ENCODE peak calls at places on chromosome 6, in six cellular contexts. J is left ventricle myocardium inferior, X is heart right ventricle, H is neural progenitor cell, N is brain microvascular endothelial cell, A is WERI-Rb-1. P is an unnamed sample.

GRCh38 chr6:20092071-20092566 is 120.2 kb downstream of the MBOAT1 start:
- DNase-seq in J (no peak), X (no peak), H (peak; percentile 58), N (peak; percentile 43), A (peak; percentile 30), P (no peak)

GRCh38 chr6:106924699-106925523 is 49.6 kb downstream of the CD24 start:
- DNase-seq in J (no peak), X (no peak), H (no peak), N (no peak), A (no peak), P (no peak)

GRCh38 chr6:46281110-46281509 is 110.3 kb upstream of the ENPP5 start:
- DNase-seq in J (no peak), X (no peak), H (no peak), N (no peak), A (no peak), P (no peak)

GRCh38 chr6:20444786-20445271 is 43.1 kb downstream of the E2F3 start:
- DNase-seq in J (no peak), X (no peak), H (no peak), N (peak; percentile 27), A (no peak), P (no peak)

GRCh38 chr6:98136333-98136732 is 698.0 kb upstream of the POU3F2 start:
- DNase-seq in J (no peak), X (no peak), H (peak; percentile 76), N (no peak), A (no peak), P (no peak)

GRCh38 chr6:44190712-44191111 is 26.0 kb upstream of the MYMX start:
- DNase-seq in J (no peak), X (no peak), H (no peak), N (no peak), A (no peak), P (no peak)

GRCh38 chr6:127477648-127478047 is 18.5 kb upstream of the KIAA0408 start:
- DNase-seq in J (no peak), X (no peak), H (no peak), N (no peak), A (no peak), P (no peak)

GRCh38 chr6:36743538-36744441 is 46.2 kb downstream of the RAB44 start:
- DNase-seq in J (no peak), X (no peak), H (no peak), N (no peak), A (no peak), P (no peak)

GRCh38 chr6:52523363-52524207 is 53.3 kb downstream of the TRAM2 start:
- DNase-seq in J (no peak), X (no peak), H (no peak), N (no peak), A (no peak), P (no peak)

GRCh38 chr6:134721095-134721400 is 228.9 kb downstream of the ALDH8A1 start:
- DNase-seq in J (no peak), X (no peak), H (no peak), N (no peak), A (no peak), P (no peak)

GRCh38 chr6:134724653-134725340 is 225.1 kb downstream of the ALDH8A1 start:
- DNase-seq in J (no peak), X (peak; percentile 37), H (no peak), N (peak; percentile 66), A (no peak), P (no peak)

GRCh38 chr6:134722996-134723871 is 226.7 kb downstream of the ALDH8A1 start:
- DNase-seq in J (no peak), X (no peak), H (no peak), N (peak; percentile 30), A (no peak), P (no peak)

GRCh38 chr6:134720353-134721094 is 229.4 kb downstream of the ALDH8A1 start:
- DNase-seq in J (no peak), X (peak; percentile 59), H (no peak), N (no peak), A (no peak), P (no peak)

GRCh38 chr6:134722429-134722828 is 227.5 kb downstream of the ALDH8A1 start:
- DNase-seq in J (no peak), X (no peak), H (no peak), N (no peak), A (no peak), P (no peak)
- H3K27ac ChIP-seq in J (peak overlapping the region; percentile 84), X (no peak overlapping the region), H (no peak overlapping the region), N (peak overlapping the region; percentile 14), A (no peak overlapping the region), P (no peak overlapping the region)

GRCh38 chr6:112205521-112206458 is 48.6 kb downstream of the LAMA4 start:
- DNase-seq in J (no peak), X (no peak), H (no peak), N (peak; percentile 39), A (no peak), P (no peak)
- H3K27ac ChIP-seq in J (peak overlapping the region; percentile 58), X (peak overlapping the region; percentile 9), H (no peak overlapping the region), N (peak overlapping the region; percentile 84), A (no peak overlapping the region), P (no peak overlapping the region)

GRCh38 chr6:128630213-128630612 is 109.8 kb upstream of the PTPRK start:
- DNase-seq in J (no peak), X (no peak), H (no peak), N (no peak), A (no peak), P (no peak)

GRCh38 chr6:128635219-128635618 is 114.8 kb upstream of the PTPRK start:
- DNase-seq in J (no peak), X (no peak), H (no peak), N (no peak), A (no peak), P (no peak)

GRCh38 chr6:128632131-128632530 is 111.7 kb upstream of the PTPRK start:
- DNase-seq in J (no peak), X (no peak), H (no peak), N (no peak), A (no peak), P (no peak)

GRCh38 chr6:128631031-128631430 is 110.6 kb upstream of the PTPRK start:
- DNase-seq in J (no peak), X (no peak), H (no peak), N (no peak), A (no peak), P (no peak)
- H3K27ac ChIP-seq in J (peak overlapping the region; percentile 43), X (no peak overlapping the region), H (no peak overlapping the region), N (no peak overlapping the region), A (no peak overlapping the region), P (no peak overlapping the region)

GRCh38 chr6:68650142-68650541 is 15.1 kb downstream of the ADGRB3 start:
- DNase-seq in J (no peak), X (no peak), H (no peak), N (no peak), A (no peak), P (no peak)
- H3K27ac ChIP-seq in J (peak overlapping the region; percentile 53), X (no peak overlapping the region), H (no peak overlapping the region), N (no peak overlapping the region), A (no peak overlapping the region), P (no peak overlapping the region)

GRCh38 chr6:113994934-113995342 is 24.0 kb upstream of the HDAC2 start:
- DNase-seq in J (no peak), X (peak; percentile 44), H (peak; percentile 82), N (peak; percentile 96), A (peak; percentile 83), P (peak; percentile 73)
- H3K27ac ChIP-seq in J (peak overlapping the region; percentile 21), X (no peak overlapping the region), H (no peak overlapping the region), N (peak overlapping the region; percentile 85), A (peak overlapping the region; percentile 12), P (peak overlapping the region; percentile 75)

P was measured in substantia nigra.